ENCODE peak calls at places on chromosomes 12 and 14, in six cellular contexts. K is A549, Z is K562, O is PC-9, B is fibroblast of lung, M is GM23248. N is an unnamed sample.
A peak's percentile ranks its signal among the peaks of the same experiment; 100 is the strongest.

GRCh38 chr14:67567654-67568053 is 32.4 kb downstream of the PIGH start:
- DNase-seq in K (no peak), Z (no peak), O (no peak), B (no peak), M (no peak), N (no peak)

GRCh38 chr14:77037886-77038511 is 9.5 kb upstream of the IRF2BPL start:
- DNase-seq in K (no peak), Z (no peak), O (no peak), B (peak; percentile 50), M (peak; percentile 61), N (no peak)

GRCh38 chr12:110743571-110744093 is 941 bp upstream of the PPP1CC start:
- DNase-seq in K (no peak), Z (peak; percentile 49), O (no peak), B (no peak), M (peak; percentile 66), N (no peak)

GRCh38 chr14:100028990-100029677 is 36.1 kb upstream of the EVL start:
- DNase-seq in K (peak; percentile 35), Z (no peak), O (no peak), B (no peak), M (peak; percentile 46), N (no peak)

GRCh38 chr12:2344892-2345291 is 292.1 kb downstream of the CACNA1C start:
- DNase-seq in K (no peak), Z (no peak), O (no peak), B (no peak), M (no peak), N (no peak)

GRCh38 chr12:79527498-79527897 is 163.3 kb downstream of the PAWR start:
- DNase-seq in K (no peak), Z (no peak), O (no peak), B (no peak), M (peak; percentile 51), N (no peak)

GRCh38 chr14:25381498-25381897 is 331.6 kb upstream of the STXBP6 start:
- DNase-seq in K (no peak), Z (peak; percentile 0), O (no peak), B (no peak), M (peak; percentile 27), N (no peak)

GRCh38 chr14:46245281-46245680 is 406.3 kb downstream of the RPL10L start:
- DNase-seq in K (no peak), Z (no peak), O (no peak), B (no peak), M (no peak), N (no peak)

GRCh38 chr12:67193705-67194104 is 75.5 kb upstream of the CAND1 start:
- DNase-seq in K (no peak), Z (peak; percentile 36), O (peak; percentile 12), B (peak; percentile 16), M (peak; percentile 42), N (no peak)

GRCh38 chr14:71555654-71556559 is 376.3 kb upstream of the RGS6 start:
- DNase-seq in K (no peak), Z (peak; percentile 44), O (no peak), B (no peak), M (peak; percentile 36), N (no peak)

GRCh38 chr12:104576980-104577925 is 120.5 kb downstream of the CHST11 start:
- DNase-seq in K (no peak), Z (peak; percentile 86), O (no peak), B (peak; percentile 37), M (peak; percentile 88), N (no peak)

GRCh38 chr12:104906695-104907094 is 51.4 kb downstream of the SLC41A2 start:
- DNase-seq in K (no peak), Z (no peak), O (no peak), B (no peak), M (no peak), N (no peak)

GRCh38 chr12:9647825-9648700 is 21.4 kb upstream of the CLEC2D start:
- DNase-seq in K (peak; percentile 83), Z (peak; percentile 91), O (peak; percentile 97), B (peak; percentile 72), M (peak; percentile 88), N (no peak)

GRCh38 chr12:563250-563781 is 99.9 kb downstream of the NINJ2 start:
- DNase-seq in K (no peak), Z (no peak), O (no peak), B (no peak), M (no peak), N (no peak)

GRCh38 chr12:81811066-81811777 is 52.1 kb upstream of the PPFIA2 start:
- DNase-seq in K (no peak), Z (no peak), O (no peak), B (no peak), M (peak; percentile 42), N (no peak)

GRCh38 chr12:88723219-88723618 is 142.9 kb upstream of the KITLG start:
- DNase-seq in K (no peak), Z (no peak), O (no peak), B (peak; percentile 31), M (peak; percentile 91), N (no peak)

GRCh38 chr14:56972948-56973347 is 162.7 kb upstream of the OTX2 start:
- DNase-seq in K (no peak), Z (no peak), O (no peak), B (no peak), M (no peak), N (no peak)

GRCh38 chr12:12398026-12398859 is 41.4 kb downstream of the BORCS5 start:
- DNase-seq in K (peak; percentile 90), Z (no peak), O (peak; percentile 35), B (peak; percentile 98), M (peak; percentile 98), N (peak; percentile 33)

GRCh38 chr14:42004321-42004720 is 397.6 kb downstream of the LRFN5 start:
- DNase-seq in K (no peak), Z (no peak), O (no peak), B (no peak), M (no peak), N (no peak)

GRCh38 chr14:75229576-75229922 is 49.1 kb upstream of the FOS start:
- DNase-seq in K (no peak), Z (no peak), O (peak; percentile 44), B (no peak), M (no peak), N (no peak)

GRCh38 chr12:132318135-132318534 is 11.3 kb downstream of the GALNT9 start:
- DNase-seq in K (no peak), Z (no peak), O (no peak), B (no peak), M (no peak), N (no peak)

GRCh38 chr12:26466709-26467108 is 271.3 kb downstream of the SSPN start:
- DNase-seq in K (no peak), Z (no peak), O (no peak), B (peak; percentile 22), M (no peak), N (no peak)

GRCh38 chr12:67747869-67748760 is 99.6 kb downstream of the DYRK2 start:
- DNase-seq in K (peak; percentile 15), Z (no peak), O (no peak), B (peak; percentile 34), M (peak; percentile 65), N (no peak)

GRCh38 chr14:73719361-73719760 is 5.2 kb upstream of the PNMA1 start:
- DNase-seq in K (no peak), Z (no peak), O (no peak), B (no peak), M (no peak), N (no peak)
- H3K4me3 ChIP-seq in K (no peak overlapping the region), Z (no peak overlapping the region), O (no peak overlapping the region), B (no peak overlapping the region), M (no peak overlapping the region), N (no peak overlapping the region)

GRCh38 chr12:47223848-47224213 is 144.1 kb upstream of the AMIGO2 start:
- DNase-seq in K (no peak), Z (peak; percentile 45), O (no peak), B (no peak), M (no peak), N (no peak)

GRCh38 chr12:47222592-47222959 is 142.8 kb upstream of the AMIGO2 start:
- DNase-seq in K (no peak), Z (no peak), O (no peak), B (no peak), M (no peak), N (no peak)

GRCh38 chr12:47224563-47225133 is 144.9 kb upstream of the AMIGO2 start:
- DNase-seq in K (no peak), Z (no peak), O (no peak), B (no peak), M (no peak), N (no peak)

GRCh38 chr12:47221256-47222023 is 141.7 kb upstream of the AMIGO2 start:
- DNase-seq in K (peak; percentile 83), Z (no peak), O (no peak), B (no peak), M (no peak), N (no peak)

GRCh38 chr12:47222960-47223847 is 143.4 kb upstream of the AMIGO2 start:
- DNase-seq in K (no peak), Z (peak; percentile 66), O (no peak), B (no peak), M (no peak), N (no peak)
- H3K4me1 ChIP-seq in K (peaks cover 83% of the 10 kb centered on the region), Z (peaks cover 6% of the 10 kb centered on the region), O (peaks cover 44% of the 10 kb centered on the region), B (peaks cover 2% of the 10 kb centered on the region), M (peaks cover 7% of the 10 kb centered on the region), N (peaks cover 34% of the 10 kb centered on the region)

GRCh38 chr12:46268617-46269428 is at the start of gene SLC38A1:
- DNase-seq in K (peak; percentile 88), Z (peak; percentile 88), O (peak; percentile 89), B (peak; percentile 80), M (peak; percentile 92), N (no peak)
- H3K4me2 ChIP-seq in K (peak within 1 kb of the TSS; percentile 92), Z (peak within 1 kb of the TSS; percentile 94), O (peak within 1 kb of the TSS; percentile 93), B (peak within 1 kb of the TSS; percentile 85), M (peak within 1 kb of the TSS; percentile 90), N (peak within 1 kb of the TSS; percentile 83)

GRCh38 chr12:48978291-48978740 is at the start of gene WNT1:
- DNase-seq in K (no peak), Z (no peak), O (no peak), B (no peak), M (peak; percentile 42), N (no peak)

GRCh38 chr12:48978741-48979601 is 849 bp downstream of the WNT1 start:
- DNase-seq in K (no peak), Z (no peak), O (no peak), B (no peak), M (no peak), N (no peak)

GRCh38 chr12:48980953-48981756 is 3.0 kb downstream of the WNT1 start:
- DNase-seq in K (peak; percentile 66), Z (no peak), O (no peak), B (no peak), M (peak; percentile 66), N (no peak)

GRCh38 chr12:48980389-48980952 is 2.3 kb downstream of the WNT1 start:
- DNase-seq in K (no peak), Z (no peak), O (peak; percentile 37), B (no peak), M (no peak), N (no peak)

DNA sequence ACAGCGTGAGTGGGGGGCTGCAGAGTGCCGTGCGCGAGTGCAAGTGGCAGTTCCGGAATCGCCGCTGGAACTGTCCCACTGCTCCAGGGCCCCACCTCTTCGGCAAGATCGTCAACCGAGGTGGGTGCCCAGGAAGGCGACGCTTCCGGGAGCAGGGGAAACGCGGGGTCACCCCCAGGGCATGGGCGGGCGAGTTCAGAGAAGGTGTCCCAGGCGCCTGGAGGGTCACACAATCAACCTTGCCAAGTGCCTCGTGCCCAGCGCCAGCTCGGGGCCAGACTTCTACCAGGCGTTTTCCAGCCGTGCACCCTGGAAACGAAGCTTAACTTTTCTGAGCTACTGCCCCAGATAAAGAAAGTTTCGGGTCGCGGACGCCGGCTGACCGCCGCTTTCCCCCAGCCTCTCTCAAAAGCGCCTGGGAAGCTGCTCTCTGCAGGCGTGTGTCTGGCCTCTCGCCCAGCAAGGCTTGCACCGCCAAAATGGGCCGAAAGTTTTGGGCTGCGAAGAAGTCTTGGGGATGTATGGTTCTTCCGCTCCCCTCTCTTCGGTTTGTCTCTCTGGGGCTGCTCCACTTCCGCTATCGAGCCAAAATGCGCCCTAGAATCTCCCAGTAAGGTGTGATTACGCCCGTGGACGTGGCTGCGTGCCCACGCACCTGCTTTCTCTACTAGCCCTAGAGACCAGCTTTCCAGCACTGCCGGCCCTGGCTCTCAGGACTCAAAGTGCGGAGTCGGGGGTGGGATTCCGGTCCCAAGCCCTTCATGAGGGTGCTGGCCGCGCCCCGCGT is 1.7 kb downstream of the WNT1 start:
- DNase-seq in K (no peak), Z (no peak), O (no peak), B (no peak), M (peak; percentile 42), N (no peak)
- H3K4me3 ChIP-seq in K (no peak overlapping the region), Z (no peak overlapping the region), O (peak overlapping the region; percentile 31), B (no peak overlapping the region), M (peak overlapping the region; percentile 29), N (peak overlapping the region; percentile 57)